ENCODE peak calls at places on chromosomes 2 and 18, in seven cellular contexts. One of them, this sample, is unnamed.

GRCh38 chr18:77129150-77129551 is 3.4 kb downstream of the MBP start:
- DNase-seq in neural crest cell: no peak
- DNase-seq in esophagus squamous epithelium: no peak
- DNase-seq in progenitor cell of endocrine pancreas: no peak
- DNase-seq in HCT116: no peak
- DNase-seq in K562: no peak
- DNase-seq in AG09309: peak
- DNase-seq in this sample: no peak

GRCh38 chr18:33014060-33014796 is 241.4 kb upstream of the KLHL14 start:
- DNase-seq in neural crest cell: no peak
- DNase-seq in esophagus squamous epithelium: no peak
- DNase-seq in progenitor cell of endocrine pancreas: no peak
- DNase-seq in HCT116: no peak
- DNase-seq in K562: no peak
- DNase-seq in AG09309: no peak
- DNase-seq in this sample: no peak

GRCh38 chr2:224658776-224659175 is 57.4 kb downstream of the CCDC195 start:
- DNase-seq in neural crest cell: no peak
- DNase-seq in esophagus squamous epithelium: no peak
- DNase-seq in progenitor cell of endocrine pancreas: no peak
- DNase-seq in HCT116: no peak
- DNase-seq in K562: no peak
- DNase-seq in AG09309: peak
- DNase-seq in this sample: no peak

GRCh38 chr18:55275042-55275897 is 312.7 kb downstream of the TCF4 start:
- DNase-seq in neural crest cell: no peak
- DNase-seq in esophagus squamous epithelium: no peak
- DNase-seq in progenitor cell of endocrine pancreas: no peak
- DNase-seq in HCT116: no peak
- DNase-seq in K562: no peak
- DNase-seq in AG09309: peak
- DNase-seq in this sample: no peak

GRCh38 chr2:172213116-172213515 is 110.4 kb upstream of the DLX2 start:
- DNase-seq in neural crest cell: no peak
- DNase-seq in esophagus squamous epithelium: no peak
- DNase-seq in progenitor cell of endocrine pancreas: no peak
- DNase-seq in HCT116: no peak
- DNase-seq in K562: no peak
- DNase-seq in AG09309: no peak
- DNase-seq in this sample: no peak

GRCh38 chr18:29004921-29005320 is 828.0 kb upstream of the CDH2 start:
- DNase-seq in neural crest cell: no peak
- DNase-seq in esophagus squamous epithelium: no peak
- DNase-seq in progenitor cell of endocrine pancreas: no peak
- DNase-seq in HCT116: no peak
- DNase-seq in K562: no peak
- DNase-seq in AG09309: no peak
- DNase-seq in this sample: no peak

GRCh38 chr2:113709022-113709421 is 47.4 kb downstream of the SLC35F5 start:
- DNase-seq in neural crest cell: no peak
- DNase-seq in esophagus squamous epithelium: no peak
- DNase-seq in progenitor cell of endocrine pancreas: no peak
- DNase-seq in HCT116: no peak
- DNase-seq in K562: no peak
- DNase-seq in AG09309: no peak
- DNase-seq in this sample: no peak

GRCh38 chr2:96108578-96109561 is 7.5 kb downstream of the ADRA2B start:
- DNase-seq in neural crest cell: no peak
- DNase-seq in esophagus squamous epithelium: no peak
- DNase-seq in progenitor cell of endocrine pancreas: no peak
- DNase-seq in HCT116: no peak
- DNase-seq in K562: no peak
- DNase-seq in AG09309: no peak
- DNase-seq in this sample: peak

GRCh38 chr18:70464343-70465114 is 175.7 kb downstream of the SOCS6 start:
- DNase-seq in neural crest cell: peak
- DNase-seq in esophagus squamous epithelium: no peak
- DNase-seq in progenitor cell of endocrine pancreas: peak
- DNase-seq in HCT116: peak
- DNase-seq in K562: peak
- DNase-seq in AG09309: peak
- DNase-seq in this sample: peak
- TF ChIP-seq CTCF in neural crest cell: peak
- TF ChIP-seq CTCF in esophagus squamous epithelium: no peak
- TF ChIP-seq CTCF in progenitor cell of endocrine pancreas: peak
- TF ChIP-seq CTCF in HCT116: peak
- TF ChIP-seq CTCF in K562: peak
- TF ChIP-seq CTCF in AG09309: peak
- TF ChIP-seq CTCF in this sample: peak

GRCh38 chr18:25350561-25351201 is 1.3 kb downstream of the ZNF521 start:
- DNase-seq in neural crest cell: peak
- DNase-seq in esophagus squamous epithelium: no peak
- DNase-seq in progenitor cell of endocrine pancreas: peak
- DNase-seq in HCT116: no peak
- DNase-seq in K562: no peak
- DNase-seq in AG09309: no peak
- DNase-seq in this sample: peak

GRCh38 chr18:25353080-25353479 is 1.1 kb upstream of the ZNF521 start:
- DNase-seq in neural crest cell: no peak
- DNase-seq in esophagus squamous epithelium: no peak
- DNase-seq in progenitor cell of endocrine pancreas: no peak
- DNase-seq in HCT116: no peak
- DNase-seq in K562: no peak
- DNase-seq in AG09309: no peak
- DNase-seq in this sample: no peak

GRCh38 chr18:25352629-25353005 is 651 bp upstream of the ZNF521 start:
- DNase-seq in neural crest cell: no peak
- DNase-seq in esophagus squamous epithelium: no peak
- DNase-seq in progenitor cell of endocrine pancreas: no peak
- DNase-seq in HCT116: no peak
- DNase-seq in K562: no peak
- DNase-seq in AG09309: no peak
- DNase-seq in this sample: no peak

GRCh38 chr18:25351280-25351772 is 640 bp downstream of the ZNF521 start:
- DNase-seq in neural crest cell: no peak
- DNase-seq in esophagus squamous epithelium: no peak
- DNase-seq in progenitor cell of endocrine pancreas: no peak
- DNase-seq in HCT116: no peak
- DNase-seq in K562: no peak
- DNase-seq in AG09309: no peak
- DNase-seq in this sample: peak

GRCh38 chr18:25351773-25352628 is at the start of gene ZNF521:
- DNase-seq in neural crest cell: peak
- DNase-seq in esophagus squamous epithelium: peak
- DNase-seq in progenitor cell of endocrine pancreas: peak
- DNase-seq in HCT116: peak
- DNase-seq in K562: peak
- DNase-seq in AG09309: peak
- DNase-seq in this sample: peak
- TF ChIP-seq CTCF in neural crest cell: peak
- TF ChIP-seq CTCF in esophagus squamous epithelium: no peak
- TF ChIP-seq CTCF in progenitor cell of endocrine pancreas: peak
- TF ChIP-seq CTCF in HCT116: peak
- TF ChIP-seq CTCF in K562: no peak
- TF ChIP-seq CTCF in AG09309: peak
- TF ChIP-seq CTCF in this sample: no peak

DNA sequence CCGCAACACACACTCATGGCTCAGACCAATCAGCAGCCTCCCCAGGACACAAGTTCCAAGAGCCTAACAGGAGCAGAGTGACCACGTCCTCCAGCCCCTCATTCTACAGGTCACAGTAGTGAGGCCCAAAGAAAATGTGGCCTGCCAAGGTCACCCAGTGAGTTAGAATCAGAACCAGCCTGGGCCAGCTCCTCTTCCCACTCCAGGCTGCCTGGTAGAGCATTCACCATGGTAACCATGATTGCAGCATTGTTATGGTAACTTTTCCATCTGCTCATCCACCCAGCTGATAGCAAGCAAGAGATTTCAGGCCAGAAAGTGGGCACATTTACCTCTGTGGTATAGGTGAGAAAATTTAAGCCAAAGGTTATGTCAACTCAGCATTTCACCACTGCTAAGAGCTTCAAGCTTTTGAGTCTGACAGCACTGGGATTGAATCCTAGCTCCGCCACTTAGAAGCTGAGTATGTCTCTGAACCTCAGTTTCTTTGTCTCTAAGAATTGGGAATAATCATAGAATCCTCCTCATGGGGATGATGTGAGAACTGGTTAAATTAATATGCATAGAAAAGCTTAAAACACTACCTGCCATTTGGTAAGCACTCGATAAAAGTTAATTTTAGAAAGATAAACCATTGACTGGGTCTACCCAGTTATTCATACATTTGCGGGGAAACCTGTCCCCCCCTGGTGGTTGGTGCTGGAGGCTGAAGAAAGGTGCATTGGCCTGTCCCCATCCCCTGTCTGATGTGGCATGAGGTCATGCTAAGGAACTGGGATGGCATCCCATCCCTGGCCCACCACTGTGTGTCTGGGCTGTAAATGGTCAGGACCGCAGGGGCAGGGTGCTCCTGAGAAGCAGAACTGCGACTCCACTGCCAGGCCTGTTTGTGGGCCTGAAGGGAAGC is 181.5 kb downstream of the KLHL29 start:
- DNase-seq in neural crest cell: no peak
- DNase-seq in esophagus squamous epithelium: no peak
- DNase-seq in progenitor cell of endocrine pancreas: no peak
- DNase-seq in HCT116: no peak
- DNase-seq in K562: peak
- DNase-seq in AG09309: no peak
- DNase-seq in this sample: peak
- TF ChIP-seq CTCF in neural crest cell: peak
- TF ChIP-seq CTCF in esophagus squamous epithelium: no peak
- TF ChIP-seq CTCF in progenitor cell of endocrine pancreas: peak
- TF ChIP-seq CTCF in HCT116: peak
- TF ChIP-seq CTCF in K562: peak
- TF ChIP-seq CTCF in AG09309: peak
- TF ChIP-seq CTCF in this sample: peak

GRCh38 chr2:38716185-38716584 is 35.0 kb downstream of the SRSF7 start:
- DNase-seq in neural crest cell: no peak
- DNase-seq in esophagus squamous epithelium: no peak
- DNase-seq in progenitor cell of endocrine pancreas: no peak
- DNase-seq in HCT116: no peak
- DNase-seq in K562: no peak
- DNase-seq in AG09309: peak
- DNase-seq in this sample: no peak

GRCh38 chr2:38711558-38711957 is 39.6 kb downstream of the SRSF7 start:
- DNase-seq in neural crest cell: no peak
- DNase-seq in esophagus squamous epithelium: no peak
- DNase-seq in progenitor cell of endocrine pancreas: no peak
- DNase-seq in HCT116: no peak
- DNase-seq in K562: no peak
- DNase-seq in AG09309: no peak
- DNase-seq in this sample: no peak

GRCh38 chr2:38712413-38712812 is 38.7 kb downstream of the SRSF7 start:
- DNase-seq in neural crest cell: no peak
- DNase-seq in esophagus squamous epithelium: no peak
- DNase-seq in progenitor cell of endocrine pancreas: no peak
- DNase-seq in HCT116: no peak
- DNase-seq in K562: no peak
- DNase-seq in AG09309: no peak
- DNase-seq in this sample: no peak

GRCh38 chr2:38712871-38713270 is 38.3 kb downstream of the SRSF7 start:
- DNase-seq in neural crest cell: no peak
- DNase-seq in esophagus squamous epithelium: no peak
- DNase-seq in progenitor cell of endocrine pancreas: no peak
- DNase-seq in HCT116: no peak
- DNase-seq in K562: no peak
- DNase-seq in AG09309: no peak
- DNase-seq in this sample: no peak

GRCh38 chr2:38713311-38713710 is 37.9 kb downstream of the SRSF7 start:
- DNase-seq in neural crest cell: no peak
- DNase-seq in esophagus squamous epithelium: no peak
- DNase-seq in progenitor cell of endocrine pancreas: no peak
- DNase-seq in HCT116: no peak
- DNase-seq in K562: no peak
- DNase-seq in AG09309: no peak
- DNase-seq in this sample: no peak
- TF ChIP-seq CTCF in neural crest cell: no peak
- TF ChIP-seq CTCF in esophagus squamous epithelium: no peak
- TF ChIP-seq CTCF in progenitor cell of endocrine pancreas: no peak
- TF ChIP-seq CTCF in HCT116: no peak
- TF ChIP-seq CTCF in K562: no peak
- TF ChIP-seq CTCF in AG09309: no peak
- TF ChIP-seq CTCF in this sample: no peak

GRCh38 chr2:169983506-169983905 is 156.3 kb downstream of the UBR3 start:
- DNase-seq in neural crest cell: no peak
- DNase-seq in esophagus squamous epithelium: no peak
- DNase-seq in progenitor cell of endocrine pancreas: no peak
- DNase-seq in HCT116: no peak
- DNase-seq in K562: peak
- DNase-seq in AG09309: no peak
- DNase-seq in this sample: no peak
- TF ChIP-seq CTCF in neural crest cell: peak
- TF ChIP-seq CTCF in esophagus squamous epithelium: no peak
- TF ChIP-seq CTCF in progenitor cell of endocrine pancreas: peak
- TF ChIP-seq CTCF in HCT116: no peak
- TF ChIP-seq CTCF in K562: peak
- TF ChIP-seq CTCF in AG09309: peak
- TF ChIP-seq CTCF in this sample: no peak

GRCh38 chr2:23563673-23564617 is 179.0 kb downstream of the KLHL29 start:
- DNase-seq in neural crest cell: no peak
- DNase-seq in esophagus squamous epithelium: no peak
- DNase-seq in progenitor cell of endocrine pancreas: peak
- DNase-seq in HCT116: no peak
- DNase-seq in K562: no peak
- DNase-seq in AG09309: peak
- DNase-seq in this sample: peak
- TF ChIP-seq CTCF in neural crest cell: no peak
- TF ChIP-seq CTCF in esophagus squamous epithelium: no peak
- TF ChIP-seq CTCF in progenitor cell of endocrine pancreas: peak
- TF ChIP-seq CTCF in HCT116: no peak
- TF ChIP-seq CTCF in K562: no peak
- TF ChIP-seq CTCF in AG09309: peak
- TF ChIP-seq CTCF in this sample: no peak

DNA sequence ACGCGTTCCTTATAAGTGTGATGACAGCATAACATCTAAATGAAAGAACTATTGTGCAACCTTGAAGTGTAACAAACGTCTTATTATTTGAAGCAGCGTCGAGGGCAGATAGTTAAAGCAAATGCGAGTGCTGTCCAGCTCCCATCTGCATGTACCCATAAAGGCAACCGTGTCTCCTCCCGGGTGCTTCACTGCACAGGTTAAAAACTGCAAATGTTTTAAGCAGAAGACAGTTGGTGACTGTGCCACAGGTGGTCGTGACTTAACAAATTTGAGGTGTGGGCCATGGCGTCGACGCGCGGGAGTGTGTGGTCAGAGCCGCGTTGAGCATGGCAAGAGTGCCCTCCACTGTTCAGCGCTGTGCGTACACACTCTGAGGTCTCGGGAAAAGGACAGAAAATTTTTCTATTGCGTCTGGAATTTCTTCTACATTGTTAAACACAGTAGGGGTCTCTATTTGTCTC is 6.4 kb downstream of the SALL3 start:
- DNase-seq in neural crest cell: peak
- DNase-seq in esophagus squamous epithelium: no peak
- DNase-seq in progenitor cell of endocrine pancreas: no peak
- DNase-seq in HCT116: peak
- DNase-seq in K562: peak
- DNase-seq in AG09309: no peak
- DNase-seq in this sample: peak
- TF ChIP-seq CTCF in neural crest cell: peak
- TF ChIP-seq CTCF in esophagus squamous epithelium: peak
- TF ChIP-seq CTCF in progenitor cell of endocrine pancreas: peak
- TF ChIP-seq CTCF in HCT116: peak
- TF ChIP-seq CTCF in K562: peak
- TF ChIP-seq CTCF in AG09309: peak
- TF ChIP-seq CTCF in this sample: peak